ENCODE peak calls at places on chromosomes 5 and 9, in ten cellular contexts. Z, X, D, P, W, F, E, V, U and A are unnamed samples.

GRCh38 chr5:5683174-5683573 is 260.7 kb downstream of the ICE1 start:
- DNase-seq in Z (no peak), X (no peak), D (no peak), P (no peak), W (no peak), F (no peak), E (no peak), V (no peak), U (no peak), A (no peak)

GRCh38 chr9:137198748-137199276 is 1.7 kb downstream of the TPRN start:
- DNase-seq in Z (no peak), X (no peak), D (no peak), P (no peak), W (no peak), F (no peak), E (no peak), V (no peak), U (no peak), A (no peak)

GRCh38 chr9:14362175-14362574 is 48.2 kb upstream of the NFIB start:
- DNase-seq in Z (no peak), X (no peak), D (no peak), P (peak; percentile 65), W (no peak), F (no peak), E (no peak), V (no peak), U (no peak), A (no peak)

GRCh38 chr5:68087866-68088265 is 127.7 kb upstream of the PIK3R1 start:
- DNase-seq in Z (no peak), X (no peak), D (no peak), P (no peak), W (no peak), F (peak; percentile 29), E (no peak), V (no peak), U (no peak), A (no peak)

GRCh38 chr5:101976933-101977332 is 319.2 kb downstream of the SLCO4C1 start:
- DNase-seq in Z (no peak), X (no peak), D (no peak), P (no peak), W (no peak), F (no peak), E (no peak), V (no peak), U (no peak), A (no peak)

GRCh38 chr5:136207631-136208030 is 14.7 kb upstream of the SMIM32 start:
- DNase-seq in Z (no peak), X (no peak), D (no peak), P (no peak), W (no peak), F (no peak), E (no peak), V (no peak), U (no peak), A (no peak)

GRCh38 chr9:100216178-100216787 is 117.2 kb downstream of the INVS start:
- DNase-seq in Z (no peak), X (peak; percentile 37), D (peak; percentile 31), P (peak; percentile 42), W (no peak), F (peak; percentile 43), E (no peak), V (peak; percentile 70), U (no peak), A (peak; percentile 44)

GRCh38 chr5:143695244-143695885 is 116.6 kb upstream of the HMHB1 start:
- DNase-seq in Z (no peak), X (no peak), D (no peak), P (no peak), W (no peak), F (no peak), E (no peak), V (no peak), U (no peak), A (no peak)

GRCh38 chr9:107952773-107953172 is 463.2 kb upstream of the KLF4 start:
- DNase-seq in Z (no peak), X (no peak), D (no peak), P (no peak), W (no peak), F (no peak), E (peak; percentile 65), V (no peak), U (no peak), A (no peak)

DNA sequence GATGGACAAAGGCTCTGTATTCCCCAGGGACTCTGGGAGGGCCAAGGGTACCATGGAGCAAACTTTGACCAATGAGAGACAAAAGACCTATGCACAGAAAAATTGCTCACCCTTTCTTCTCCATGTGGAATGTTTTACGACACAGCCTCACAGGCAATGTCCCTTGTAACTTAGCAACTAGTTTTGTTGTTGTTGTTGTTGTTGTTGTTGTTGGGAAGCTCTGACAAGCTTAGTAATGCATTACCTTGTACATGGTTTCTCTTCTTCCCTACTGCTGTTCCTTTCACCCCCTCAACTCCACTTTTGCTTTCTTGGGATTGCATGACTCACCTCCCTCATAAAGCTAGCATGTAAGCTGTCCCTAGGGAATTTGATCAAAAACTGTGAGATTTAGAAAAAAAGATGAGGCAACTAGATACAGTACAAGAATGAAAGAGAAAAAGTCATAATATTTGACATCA is 551.0 kb downstream of the RAB3C start:
- DNase-seq in Z (no peak), X (no peak), D (no peak), P (peak; percentile 91), W (peak; percentile 45), F (peak; percentile 80), E (no peak), V (no peak), U (no peak), A (no peak)
- H3K4me3 ChIP-seq in Z (no peak overlapping the region), X (no peak overlapping the region), D (no peak overlapping the region), P (no peak overlapping the region), W (no peak overlapping the region), F (no peak overlapping the region), E (no peak overlapping the region), V (no peak overlapping the region), U (no peak overlapping the region), A (no peak overlapping the region)

DNA sequence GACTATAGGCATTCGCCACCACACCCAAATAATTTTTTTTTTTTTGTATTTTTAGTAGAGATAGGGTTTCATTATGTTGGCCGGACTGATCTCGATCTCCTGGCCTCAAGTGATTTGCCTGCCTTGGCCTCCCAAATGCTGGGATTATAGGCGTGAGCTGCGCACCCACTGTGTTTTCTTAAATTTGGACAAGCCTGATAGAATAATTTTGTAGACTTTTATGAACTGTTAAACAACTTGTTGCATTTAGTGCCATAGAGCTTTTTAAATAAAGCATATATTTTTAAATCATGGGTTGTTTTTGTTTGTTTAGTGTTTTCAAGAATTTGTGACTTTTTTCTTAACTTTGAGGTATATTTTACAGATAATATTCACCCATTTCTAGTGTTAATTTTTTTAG is 4.8 kb downstream of the PHAX start:
- DNase-seq in Z (no peak), X (no peak), D (no peak), P (no peak), W (no peak), F (no peak), E (no peak), V (no peak), U (no peak), A (no peak)
- H3K4me3 ChIP-seq in Z (no peak overlapping the region), X (no peak overlapping the region), D (no peak overlapping the region), P (no peak overlapping the region), W (no peak overlapping the region), F (no peak overlapping the region), E (no peak overlapping the region), V (no peak overlapping the region), U (no peak overlapping the region), A (no peak overlapping the region)

GRCh38 chr9:135037521-135038250 is 49.8 kb upstream of the OLFM1 start:
- DNase-seq in Z (no peak), X (no peak), D (no peak), P (no peak), W (no peak), F (no peak), E (no peak), V (no peak), U (peak; percentile 30), A (no peak)

GRCh38 chr9:135036861-135037465 is 50.5 kb upstream of the OLFM1 start:
- DNase-seq in Z (no peak), X (no peak), D (no peak), P (no peak), W (no peak), F (no peak), E (no peak), V (no peak), U (peak; percentile 65), A (no peak)

GRCh38 chr9:135038826-135039225 is 48.6 kb upstream of the OLFM1 start:
- DNase-seq in Z (no peak), X (no peak), D (no peak), P (no peak), W (no peak), F (no peak), E (no peak), V (no peak), U (no peak), A (no peak)

GRCh38 chr9:135039266-135039870 is 48.1 kb upstream of the OLFM1 start:
- DNase-seq in Z (no peak), X (no peak), D (no peak), P (no peak), W (no peak), F (no peak), E (no peak), V (no peak), U (peak; percentile 50), A (no peak)

GRCh38 chr9:135038331-135038730 is 49.1 kb upstream of the OLFM1 start:
- DNase-seq in Z (no peak), X (no peak), D (no peak), P (no peak), W (no peak), F (no peak), E (no peak), V (no peak), U (peak; percentile 41), A (no peak)
- H3K4me3 ChIP-seq in Z (no peak overlapping the region), X (no peak overlapping the region), D (no peak overlapping the region), P (no peak overlapping the region), W (no peak overlapping the region), F (no peak overlapping the region), E (no peak overlapping the region), V (no peak overlapping the region), U (no peak overlapping the region), A (no peak overlapping the region)

GRCh38 chr5:159123189-159123588 is 23.5 kb upstream of the EBF1 start:
- DNase-seq in Z (no peak), X (no peak), D (no peak), P (no peak), W (no peak), F (no peak), E (no peak), V (no peak), U (no peak), A (no peak)

GRCh38 chr5:159121061-159121460 is 21.3 kb upstream of the EBF1 start:
- DNase-seq in Z (no peak), X (no peak), D (no peak), P (no peak), W (no peak), F (no peak), E (no peak), V (no peak), U (no peak), A (no peak)

GRCh38 chr5:159123700-159124099 is 24.0 kb upstream of the EBF1 start:
- DNase-seq in Z (no peak), X (no peak), D (no peak), P (no peak), W (no peak), F (no peak), E (no peak), V (no peak), U (no peak), A (no peak)

DNA sequence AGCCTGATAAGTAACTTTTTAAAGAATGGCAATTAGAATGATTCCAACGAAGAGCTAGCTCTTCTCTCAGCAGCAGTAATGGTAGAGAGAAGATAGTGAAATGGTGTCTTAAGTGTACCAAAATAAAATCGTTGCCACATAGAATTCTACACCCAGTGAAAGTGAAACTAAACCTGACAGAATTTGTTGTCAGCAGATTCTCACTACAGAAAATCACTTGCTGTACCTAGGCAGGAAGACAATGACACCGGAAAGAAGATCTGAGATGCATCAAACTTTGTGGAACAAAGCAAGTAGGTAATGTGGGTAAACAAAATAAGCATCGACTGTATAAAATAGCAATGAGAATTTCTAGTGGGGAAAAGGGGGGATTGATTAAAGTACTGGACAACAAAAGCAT is 20.7 kb upstream of the EBF1 start:
- DNase-seq in Z (no peak), X (peak; percentile 48), D (no peak), P (no peak), W (no peak), F (no peak), E (no peak), V (no peak), U (no peak), A (peak; percentile 62)
- H3K4me3 ChIP-seq in Z (no peak overlapping the region), X (peak overlapping the region; percentile 15), D (peak overlapping the region; percentile 37), P (no peak overlapping the region), W (no peak overlapping the region), F (no peak overlapping the region), E (peak overlapping the region; percentile 20), V (no peak overlapping the region), U (no peak overlapping the region), A (no peak overlapping the region)